ENCODE peak calls at places on chromosomes 2 and 18, in four cellular contexts. W is spleen, Q is Panc1, K is stomach. J is an unnamed sample.

GRCh38 chr2:98880266-98881152 is 55.5 kb downstream of the CRACDL start:
- DNase-seq in W (no peak), Q (no peak), K (no peak), J (no peak)

GRCh38 chr2:213411582-213412289 is 127.5 kb downstream of the SPAG16 start:
- DNase-seq in W (no peak), Q (no peak), K (no peak), J (no peak)

GRCh38 chr2:32874931-32875330 is 71.8 kb upstream of the LTBP1 start:
- DNase-seq in W (no peak), Q (no peak), K (no peak), J (no peak)

GRCh38 chr2:55802067-55802466 is 108.4 kb upstream of the PNPT1 start:
- DNase-seq in W (no peak), Q (no peak), K (no peak), J (no peak)

GRCh38 chr18:60147326-60147725 is 225.2 kb downstream of the MC4R start:
- DNase-seq in W (no peak), Q (no peak), K (no peak), J (no peak)

GRCh38 chr2:149507933-149508332 is 79.6 kb downstream of the MMADHC start:
- DNase-seq in W (no peak), Q (no peak), K (no peak), J (no peak)

GRCh38 chr2:226057914-226058313 is 658.4 kb downstream of the NYAP2 start:
- DNase-seq in W (no peak), Q (no peak), K (no peak), J (no peak)

GRCh38 chr2:181471783-181472182 is 14.6 kb downstream of the ITGA4 start:
- DNase-seq in W (no peak), Q (no peak), K (no peak), J (no peak)

GRCh38 chr2:144860421-144860820 is 340.5 kb upstream of the ZEB2 start:
- DNase-seq in W (no peak), Q (no peak), K (no peak), J (no peak)

GRCh38 chr2:178194600-178195389 is 483 bp downstream of the OSBPL6 start:
- DNase-seq in W (peak), Q (no peak), K (peak), J (peak)

GRCh38 chr2:178193496-178193822 is 853 bp upstream of the OSBPL6 start:
- DNase-seq in W (no peak), Q (no peak), K (no peak), J (no peak)

GRCh38 chr2:178190938-178191910 is 3.1 kb upstream of the OSBPL6 start:
- DNase-seq in W (no peak), Q (no peak), K (no peak), J (no peak)

GRCh38 chr2:178195390-178196166 is 1.3 kb downstream of the OSBPL6 start:
- DNase-seq in W (no peak), Q (no peak), K (no peak), J (no peak)

DNA sequence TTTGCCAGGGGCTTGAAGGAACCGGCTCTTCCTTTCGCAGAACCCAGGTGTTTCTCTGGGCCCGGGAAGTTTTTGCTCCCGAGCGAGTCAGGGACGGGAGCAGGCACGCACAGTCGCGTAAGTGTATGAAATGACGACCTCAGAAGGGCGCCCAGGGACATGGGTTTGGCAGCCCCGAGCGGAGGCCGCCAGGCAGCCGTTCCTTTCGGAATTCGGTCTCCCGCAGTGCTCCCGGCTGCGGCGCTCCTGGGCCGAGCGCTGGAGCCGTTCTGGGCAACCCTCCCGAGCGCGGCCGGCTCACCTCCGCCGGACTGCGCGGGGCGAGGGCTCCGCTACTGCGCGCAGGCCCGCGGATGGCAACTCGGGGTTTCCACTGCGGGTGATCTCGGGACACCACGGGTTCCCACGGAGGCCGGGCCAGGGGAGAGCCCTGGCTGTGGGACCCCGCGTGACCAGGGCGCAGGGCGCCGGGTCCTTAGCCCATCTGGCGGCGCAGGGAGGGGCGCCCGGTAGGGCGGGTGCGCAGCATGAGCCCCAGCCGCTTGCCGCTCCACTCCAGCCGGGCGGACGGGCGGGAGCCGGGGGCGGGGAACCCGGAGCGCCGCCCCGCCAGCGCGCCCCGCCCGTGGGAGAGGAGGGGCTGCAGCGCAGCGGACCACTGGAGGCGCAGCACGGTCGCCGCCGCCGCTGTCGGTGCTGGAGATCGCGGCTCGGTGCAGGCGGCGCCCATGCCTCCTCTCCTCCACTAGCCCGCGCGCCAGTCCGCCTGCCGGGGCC is at the start of gene OSBPL6:
- DNase-seq in W (peak), Q (no peak), K (peak), J (peak)
- TF ChIP-seq POLR2AphosphoS5 in W (peak), Q (no peak), K (no peak), J (no peak)

GRCh38 chr2:36338827-36339145 is 16.8 kb upstream of the CRIM1 start:
- DNase-seq in W (no peak), Q (no peak), K (no peak), J (no peak)
- TF ChIP-seq POLR2AphosphoS5 in W (no peak), Q (no peak), K (no peak), J (no peak)

GRCh38 chr2:238847841-238848565 is at the start of gene TWIST2:
- DNase-seq in W (no peak), Q (no peak), K (peak), J (no peak)
- TF ChIP-seq POLR2AphosphoS5 in W (peak), Q (no peak), K (peak), J (no peak)

GRCh38 chr18:3251249-3251962 is 3.8 kb downstream of the MYL12A start:
- DNase-seq in W (no peak), Q (no peak), K (no peak), J (no peak)
- TF ChIP-seq POLR2AphosphoS5 in W (no peak), Q (peak), K (no peak), J (peak)

GRCh38 chr2:221467610-221468009 is 104.5 kb downstream of the EPHA4 start:
- DNase-seq in W (no peak), Q (no peak), K (no peak), J (no peak)

GRCh38 chr2:221463235-221463896 is 108.7 kb downstream of the EPHA4 start:
- DNase-seq in W (no peak), Q (no peak), K (no peak), J (no peak)

GRCh38 chr2:221465776-221466175 is 106.3 kb downstream of the EPHA4 start:
- DNase-seq in W (no peak), Q (no peak), K (no peak), J (no peak)

DNA sequence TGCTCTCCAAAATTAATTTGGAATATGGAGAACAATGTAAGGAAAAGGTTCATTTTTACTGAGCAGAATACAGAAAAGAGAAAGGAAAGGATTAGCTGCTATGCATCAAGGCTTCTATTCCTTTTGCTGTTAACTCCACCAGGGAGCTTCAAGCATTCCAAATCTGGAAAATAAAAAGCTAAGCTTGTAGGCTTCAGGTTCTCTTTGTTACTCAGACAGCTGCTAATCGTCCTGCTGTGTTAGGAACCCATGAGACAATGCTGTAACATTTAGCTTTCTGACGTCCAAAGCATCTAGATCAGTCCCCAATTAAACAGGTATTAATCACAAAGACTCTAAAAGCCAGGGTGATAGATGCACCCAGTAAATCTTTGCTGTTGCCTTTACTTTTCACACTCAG is 103.8 kb downstream of the EPHA4 start:
- DNase-seq in W (no peak), Q (no peak), K (no peak), J (no peak)
- TF ChIP-seq POLR2AphosphoS5 in W (no peak), Q (no peak), K (no peak), J (no peak)